ENCODE peak calls at places on chromosomes 1 and 21, in seven cellular contexts. One of them, this sample, is unnamed.

GRCh38 chr1:103788377-103788776 is 38.7 kb downstream of the AMY1C start:
- DNase-seq in K562: no peak
- DNase-seq in mesothelial cell of epicardium: no peak
- DNase-seq in right atrium auricular region: no peak
- DNase-seq in MM.1S: no peak
- DNase-seq in heart right ventricle: no peak
- DNase-seq in thoracic aorta: no peak
- DNase-seq in this sample: no peak

GRCh38 chr1:10950316-10951172 is 61.9 kb upstream of the TARDBP start:
- DNase-seq in MM.1S: no peak
- DNase-seq in K562: no peak
- DNase-seq in right atrium auricular region: no peak
- DNase-seq in heart right ventricle: no peak
- DNase-seq in mesothelial cell of epicardium: no peak
- DNase-seq in thoracic aorta: no peak
- DNase-seq in this sample: no peak

GRCh38 chr1:98099501-98099900 is 178.7 kb upstream of the DPYD start:
- DNase-seq in right atrium auricular region: no peak
- DNase-seq in thoracic aorta: no peak
- DNase-seq in heart right ventricle: no peak
- DNase-seq in K562: no peak
- DNase-seq in mesothelial cell of epicardium: no peak
- DNase-seq in MM.1S: no peak
- DNase-seq in this sample: no peak

GRCh38 chr21:34999397-34999941 is 49.6 kb downstream of the RUNX1 start:
- DNase-seq in right atrium auricular region: no peak
- DNase-seq in heart right ventricle: no peak
- DNase-seq in thoracic aorta: no peak
- DNase-seq in MM.1S: no peak
- DNase-seq in mesothelial cell of epicardium: no peak
- DNase-seq in K562: no peak
- DNase-seq in this sample: no peak

GRCh38 chr1:43617011-43617410 is 32.9 kb upstream of the KDM4A start:
- DNase-seq in mesothelial cell of epicardium: no peak
- DNase-seq in thoracic aorta: no peak
- DNase-seq in K562: no peak
- DNase-seq in heart right ventricle: no peak
- DNase-seq in right atrium auricular region: no peak
- DNase-seq in MM.1S: no peak
- DNase-seq in this sample: no peak

GRCh38 chr1:163785868-163786267 is 464.1 kb downstream of the NUF2 start:
- DNase-seq in right atrium auricular region: no peak
- DNase-seq in thoracic aorta: no peak
- DNase-seq in MM.1S: no peak
- DNase-seq in K562: no peak
- DNase-seq in mesothelial cell of epicardium: no peak
- DNase-seq in heart right ventricle: no peak
- DNase-seq in this sample: no peak

GRCh38 chr1:208254862-208255261 is 10.7 kb upstream of the PLXNA2 start:
- DNase-seq in heart right ventricle: no peak
- DNase-seq in thoracic aorta: no peak
- DNase-seq in mesothelial cell of epicardium: no peak
- DNase-seq in right atrium auricular region: no peak
- DNase-seq in K562: no peak
- DNase-seq in MM.1S: no peak
- DNase-seq in this sample: no peak

GRCh38 chr1:47898156-47898825 is 98.9 kb downstream of the TRABD2B start:
- DNase-seq in heart right ventricle: no peak
- DNase-seq in mesothelial cell of epicardium: no peak
- DNase-seq in thoracic aorta: no peak
- DNase-seq in MM.1S: no peak
- DNase-seq in K562: no peak
- DNase-seq in right atrium auricular region: no peak
- DNase-seq in this sample: no peak

GRCh38 chr21:32457360-32457840 is 44.9 kb downstream of the EVA1C start:
- DNase-seq in thoracic aorta: no peak
- DNase-seq in MM.1S: no peak
- DNase-seq in right atrium auricular region: no peak
- DNase-seq in K562: peak
- DNase-seq in mesothelial cell of epicardium: no peak
- DNase-seq in heart right ventricle: peak
- DNase-seq in this sample: no peak

GRCh38 chr1:102593276-102593675 is 515.0 kb downstream of the COL11A1 start:
- DNase-seq in thoracic aorta: no peak
- DNase-seq in MM.1S: no peak
- DNase-seq in mesothelial cell of epicardium: no peak
- DNase-seq in heart right ventricle: no peak
- DNase-seq in K562: no peak
- DNase-seq in right atrium auricular region: no peak
- DNase-seq in this sample: no peak

GRCh38 chr1:154856049-154856448 is 14.0 kb downstream of the KCNN3 start:
- DNase-seq in MM.1S: no peak
- DNase-seq in heart right ventricle: no peak
- DNase-seq in mesothelial cell of epicardium: no peak
- DNase-seq in thoracic aorta: no peak
- DNase-seq in right atrium auricular region: no peak
- DNase-seq in K562: no peak
- DNase-seq in this sample: peak

DNA sequence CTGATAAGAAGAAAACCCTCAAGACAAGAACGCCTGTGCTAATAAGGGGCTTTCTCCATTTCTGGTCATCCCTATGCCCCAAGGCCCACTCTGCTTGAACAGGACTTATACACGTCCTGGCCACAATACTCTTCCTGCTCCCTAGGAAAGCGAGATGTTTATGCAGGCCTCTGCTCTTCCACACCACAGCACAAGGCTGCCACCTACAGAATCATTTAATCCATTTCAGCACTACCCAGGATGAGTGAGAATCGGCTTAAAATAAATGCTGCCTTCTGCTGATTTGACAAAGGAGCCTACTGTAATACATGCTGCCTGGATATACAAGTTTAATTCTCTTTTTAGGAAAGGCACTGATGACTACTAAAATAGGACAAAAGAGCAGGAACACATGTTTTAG is 29.4 kb downstream of the FRRS1 start:
- DNase-seq in right atrium auricular region: no peak
- DNase-seq in thoracic aorta: no peak
- DNase-seq in MM.1S: peak
- DNase-seq in mesothelial cell of epicardium: no peak
- DNase-seq in heart right ventricle: no peak
- DNase-seq in K562: peak
- DNase-seq in this sample: peak
- TF ChIP-seq CTCF in right atrium auricular region: peak
- TF ChIP-seq CTCF in thoracic aorta: no peak
- TF ChIP-seq CTCF in MM.1S: peak
- TF ChIP-seq CTCF in mesothelial cell of epicardium: no peak
- TF ChIP-seq CTCF in heart right ventricle: peak
- TF ChIP-seq CTCF in K562: peak
- TF ChIP-seq CTCF in this sample: peak

GRCh38 chr1:27959792-27960603 is at the start of gene XKR8:
- DNase-seq in mesothelial cell of epicardium: peak
- DNase-seq in K562: peak
- DNase-seq in heart right ventricle: peak
- DNase-seq in right atrium auricular region: peak
- DNase-seq in thoracic aorta: no peak
- DNase-seq in MM.1S: peak
- DNase-seq in this sample: peak
- TF ChIP-seq CTCF in mesothelial cell of epicardium: peak
- TF ChIP-seq CTCF in K562: peak
- TF ChIP-seq CTCF in heart right ventricle: peak
- TF ChIP-seq CTCF in right atrium auricular region: peak
- TF ChIP-seq CTCF in thoracic aorta: no peak
- TF ChIP-seq CTCF in MM.1S: peak
- TF ChIP-seq CTCF in this sample: peak

GRCh38 chr1:194870860-194871259 is 1684.4 kb upstream of the B3GALT2 start:
- DNase-seq in K562: no peak
- DNase-seq in mesothelial cell of epicardium: no peak
- DNase-seq in right atrium auricular region: no peak
- DNase-seq in MM.1S: no peak
- DNase-seq in thoracic aorta: no peak
- DNase-seq in heart right ventricle: no peak
- DNase-seq in this sample: no peak
- TF ChIP-seq CTCF in K562: no peak
- TF ChIP-seq CTCF in mesothelial cell of epicardium: no peak
- TF ChIP-seq CTCF in right atrium auricular region: no peak
- TF ChIP-seq CTCF in MM.1S: peak
- TF ChIP-seq CTCF in thoracic aorta: no peak
- TF ChIP-seq CTCF in heart right ventricle: no peak
- TF ChIP-seq CTCF in this sample: no peak

DNA sequence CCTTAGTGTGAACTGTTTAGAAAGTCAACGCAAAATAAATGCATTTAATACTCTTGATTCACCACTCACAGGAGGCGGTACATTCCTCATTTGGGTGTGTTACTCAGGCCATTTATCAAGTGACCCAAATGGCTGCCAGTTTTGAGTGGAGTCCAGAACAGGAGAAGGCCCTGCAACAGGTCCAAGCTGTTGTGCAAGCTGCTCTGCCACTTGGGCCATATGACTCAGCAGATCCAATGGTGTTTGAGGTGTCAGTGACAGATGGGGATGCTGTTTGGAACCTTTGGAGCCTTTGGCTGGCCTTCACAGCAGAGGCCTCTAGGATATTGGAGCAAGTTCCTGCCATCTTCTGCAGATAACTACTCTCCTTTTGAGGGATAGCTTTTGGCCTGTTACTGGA is 609.2 kb downstream of the KCNT2 start:
- DNase-seq in right atrium auricular region: no peak
- DNase-seq in K562: no peak
- DNase-seq in thoracic aorta: no peak
- DNase-seq in heart right ventricle: no peak
- DNase-seq in mesothelial cell of epicardium: no peak
- DNase-seq in MM.1S: no peak
- DNase-seq in this sample: no peak
- TF ChIP-seq CTCF in right atrium auricular region: no peak
- TF ChIP-seq CTCF in K562: no peak
- TF ChIP-seq CTCF in thoracic aorta: no peak
- TF ChIP-seq CTCF in heart right ventricle: no peak
- TF ChIP-seq CTCF in mesothelial cell of epicardium: no peak
- TF ChIP-seq CTCF in MM.1S: no peak
- TF ChIP-seq CTCF in this sample: no peak

GRCh38 chr21:41845310-41846032 is 33.7 kb downstream of the PRDM15 start:
- DNase-seq in mesothelial cell of epicardium: no peak
- DNase-seq in heart right ventricle: no peak
- DNase-seq in right atrium auricular region: no peak
- DNase-seq in MM.1S: no peak
- DNase-seq in thoracic aorta: no peak
- DNase-seq in K562: peak
- DNase-seq in this sample: no peak

GRCh38 chr21:41848533-41848932 is 30.6 kb downstream of the PRDM15 start:
- DNase-seq in thoracic aorta: no peak
- DNase-seq in MM.1S: no peak
- DNase-seq in right atrium auricular region: no peak
- DNase-seq in K562: no peak
- DNase-seq in mesothelial cell of epicardium: no peak
- DNase-seq in heart right ventricle: no peak
- DNase-seq in this sample: no peak

GRCh38 chr21:41846536-41846935 is 32.6 kb downstream of the PRDM15 start:
- DNase-seq in K562: no peak
- DNase-seq in thoracic aorta: no peak
- DNase-seq in right atrium auricular region: no peak
- DNase-seq in mesothelial cell of epicardium: no peak
- DNase-seq in MM.1S: no peak
- DNase-seq in heart right ventricle: no peak
- DNase-seq in this sample: no peak

GRCh38 chr21:41846033-41846317 is 33.2 kb downstream of the PRDM15 start:
- DNase-seq in mesothelial cell of epicardium: no peak
- DNase-seq in right atrium auricular region: no peak
- DNase-seq in heart right ventricle: no peak
- DNase-seq in MM.1S: no peak
- DNase-seq in K562: no peak
- DNase-seq in thoracic aorta: no peak
- DNase-seq in this sample: no peak

DNA sequence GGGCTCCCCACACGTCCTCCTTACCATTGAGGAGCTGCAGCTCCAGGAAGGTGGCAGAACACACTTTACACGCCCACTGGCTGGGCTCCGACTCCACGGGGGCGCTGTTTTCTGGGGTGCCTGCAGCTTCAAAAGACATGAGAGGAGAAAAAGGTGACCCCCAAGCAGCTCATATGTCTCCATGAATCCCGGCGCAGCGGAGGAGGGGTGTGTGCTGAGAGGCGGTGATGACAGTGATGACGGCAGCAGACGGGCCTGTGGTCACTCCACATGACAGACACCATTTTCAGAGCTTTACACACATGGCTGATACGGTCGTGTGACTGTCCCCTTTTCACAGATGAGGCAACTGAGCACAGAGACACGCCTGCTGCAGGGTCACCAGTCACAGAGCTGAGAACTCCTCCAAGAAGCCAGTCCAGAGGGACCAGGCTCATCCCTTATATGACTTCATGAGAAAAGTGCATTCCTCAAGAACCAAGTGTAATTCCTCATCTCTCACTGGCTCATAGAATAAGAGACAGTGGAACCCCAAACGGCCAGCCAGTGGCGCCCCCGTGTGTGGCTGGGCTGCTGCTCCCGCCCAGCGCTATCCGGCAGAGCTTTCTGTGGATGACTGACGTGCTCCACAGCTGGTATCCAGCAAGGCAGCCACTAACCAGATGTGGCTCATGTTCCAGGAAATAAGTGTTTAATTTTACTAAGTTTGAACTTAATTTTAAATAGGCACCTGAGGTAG is 31.9 kb downstream of the PRDM15 start:
- DNase-seq in right atrium auricular region: no peak
- DNase-seq in heart right ventricle: no peak
- DNase-seq in thoracic aorta: no peak
- DNase-seq in mesothelial cell of epicardium: no peak
- DNase-seq in MM.1S: no peak
- DNase-seq in K562: peak
- DNase-seq in this sample: no peak
- TF ChIP-seq CTCF in right atrium auricular region: no peak
- TF ChIP-seq CTCF in heart right ventricle: no peak
- TF ChIP-seq CTCF in thoracic aorta: no peak
- TF ChIP-seq CTCF in mesothelial cell of epicardium: no peak
- TF ChIP-seq CTCF in MM.1S: no peak
- TF ChIP-seq CTCF in K562: peak
- TF ChIP-seq CTCF in this sample: no peak

GRCh38 chr1:53392460-53392859 is 64.6 kb upstream of the LRP8 start:
- DNase-seq in K562: no peak
- DNase-seq in MM.1S: no peak
- DNase-seq in thoracic aorta: no peak
- DNase-seq in right atrium auricular region: no peak
- DNase-seq in heart right ventricle: no peak
- DNase-seq in mesothelial cell of epicardium: no peak
- DNase-seq in this sample: no peak

GRCh38 chr1:53391982-53392381 is 64.1 kb upstream of the LRP8 start:
- DNase-seq in K562: no peak
- DNase-seq in right atrium auricular region: no peak
- DNase-seq in mesothelial cell of epicardium: no peak
- DNase-seq in thoracic aorta: no peak
- DNase-seq in heart right ventricle: no peak
- DNase-seq in MM.1S: no peak
- DNase-seq in this sample: no peak

GRCh38 chr1:53390261-53390660 is 62.4 kb upstream of the LRP8 start:
- DNase-seq in mesothelial cell of epicardium: no peak
- DNase-seq in right atrium auricular region: no peak
- DNase-seq in heart right ventricle: peak
- DNase-seq in K562: no peak
- DNase-seq in thoracic aorta: no peak
- DNase-seq in MM.1S: no peak
- DNase-seq in this sample: no peak

GRCh38 chr1:53390736-53391135 is 62.9 kb upstream of the LRP8 start:
- DNase-seq in mesothelial cell of epicardium: no peak
- DNase-seq in MM.1S: no peak
- DNase-seq in right atrium auricular region: no peak
- DNase-seq in K562: no peak
- DNase-seq in heart right ventricle: no peak
- DNase-seq in thoracic aorta: no peak
- DNase-seq in this sample: no peak

GRCh38 chr1:53388963-53389362 is 61.1 kb upstream of the LRP8 start:
- DNase-seq in heart right ventricle: no peak
- DNase-seq in mesothelial cell of epicardium: no peak
- DNase-seq in thoracic aorta: no peak
- DNase-seq in right atrium auricular region: no peak
- DNase-seq in K562: no peak
- DNase-seq in MM.1S: no peak
- DNase-seq in this sample: no peak
- TF ChIP-seq CTCF in heart right ventricle: no peak
- TF ChIP-seq CTCF in mesothelial cell of epicardium: no peak
- TF ChIP-seq CTCF in thoracic aorta: no peak
- TF ChIP-seq CTCF in right atrium auricular region: no peak
- TF ChIP-seq CTCF in K562: no peak
- TF ChIP-seq CTCF in MM.1S: no peak
- TF ChIP-seq CTCF in this sample: no peak